ENCODE peak calls at places on chromosomes 7 and 10, in four cellular contexts. J is amniotic stem cell, X is NCI-H524, W is posterior cingulate gyrus. Z is an unnamed sample.

GRCh38 chr7:7566651-7567611 is at the start of gene MIOS:
- DNase-seq in J (peak; percentile 53), X (peak; percentile 11), W (peak; percentile 81), Z (peak; percentile 90)

GRCh38 chr10:133616371-133617130 is 10.0 kb downstream of the FRG2B start:
- DNase-seq in J (no peak), W (no peak), X (no peak), Z (no peak)

GRCh38 chr7:84697506-84697905 is 489.4 kb downstream of the SEMA3D start:
- DNase-seq in X (no peak), W (no peak), J (peak; percentile 21), Z (no peak)

GRCh38 chr7:150874401-150875198 is 22.3 kb downstream of the AOC1 start:
- DNase-seq in X (no peak), J (no peak), W (no peak), Z (no peak)

GRCh38 chr7:6260291-6261183 is 11.9 kb downstream of the CYTH3 start:
- DNase-seq in J (no peak), X (no peak), W (no peak), Z (no peak)

GRCh38 chr7:19203686-19204085 is 58.5 kb upstream of the FERD3L start:
- DNase-seq in W (no peak), J (no peak), X (no peak), Z (no peak)

GRCh38 chr10:25502453-25502852 is 327.7 kb downstream of the GPR158 start:
- DNase-seq in W (no peak), J (no peak), X (no peak), Z (no peak)

GRCh38 chr7:14021069-14021468 is 31.6 kb upstream of the ETV1 start:
- DNase-seq in X (no peak), W (no peak), J (no peak), Z (no peak)

GRCh38 chr10:129962092-129962494 is 2.0 kb downstream of the EBF3 start:
- DNase-seq in X (no peak), W (no peak), J (no peak), Z (peak; percentile 60)

GRCh38 chr7:108492742-108493141 is 33.2 kb downstream of the PNPLA8 start:
- DNase-seq in X (no peak), W (no peak), J (no peak), Z (no peak)

GRCh38 chr7:5064391-5065106 is 18.9 kb downstream of the RBAK start:
- DNase-seq in J (no peak), X (no peak), W (no peak), Z (no peak)

GRCh38 chr7:130272456-130273080 is 5.9 kb downstream of the CPA2 start:
- DNase-seq in W (no peak), X (peak; percentile 65), J (no peak), Z (no peak)

GRCh38 chr10:101925027-101925426 is 81.4 kb upstream of the KCNIP2 start:
- DNase-seq in X (no peak), J (no peak), W (no peak), Z (no peak)

GRCh38 chr10:66836057-66836456 is 89.8 kb upstream of the LRRTM3 start:
- DNase-seq in J (peak; percentile 35), X (no peak), W (no peak), Z (no peak)

GRCh38 chr10:123634221-123634620 is 31.9 kb upstream of the GPR26 start:
- DNase-seq in X (no peak), J (no peak), W (no peak), Z (no peak)

GRCh38 chr10:14723052-14723689 is 51.5 kb downstream of the FAM107B start:
- DNase-seq in J (no peak), X (no peak), W (no peak), Z (no peak)

GRCh38 chr7:143395187-143396149 is 13.2 kb downstream of the EPHA1 start:
- DNase-seq in W (no peak), J (no peak), X (no peak), Z (no peak)

GRCh38 chr10:78215645-78216044 is 182.0 kb downstream of the RPS24 start:
- DNase-seq in X (no peak), J (no peak), W (peak; percentile 73), Z (peak; percentile 89)

GRCh38 chr10:102588875-102589274 is 55.4 kb upstream of the TRIM8 start:
- DNase-seq in X (no peak), W (no peak), J (no peak), Z (no peak)

GRCh38 chr10:98312349-98312748 is 44.4 kb upstream of the LOXL4 start:
- DNase-seq in J (no peak), X (no peak), W (no peak), Z (no peak)

GRCh38 chr7:23058412-23059096 is 44.6 kb upstream of the HYCC1 start:
- DNase-seq in W (no peak), J (no peak), X (no peak), Z (no peak)

GRCh38 chr7:150879345-150879744 is 27.0 kb downstream of the AOC1 start:
- DNase-seq in J (no peak), W (no peak), X (no peak), Z (no peak)

GRCh38 chr10:31756131-31757119 is 172.2 kb downstream of the ARHGAP12 start:
- DNase-seq in X (no peak), W (no peak), J (no peak), Z (no peak)

GRCh38 chr10:71531485-71532446 is 135.0 kb downstream of the CDH23 start:
- DNase-seq in X (peak; percentile 18), W (no peak), J (no peak), Z (no peak)

GRCh38 chr10:16902606-16903005 is 85.4 kb upstream of the RSU1 start:
- DNase-seq in J (no peak), W (no peak), X (no peak), Z (no peak)

GRCh38 chr7:75967573-75967997 is 26.8 kb downstream of the TMEM120A start:
- DNase-seq in J (no peak), W (no peak), X (no peak), Z (no peak)

GRCh38 chr7:2044883-2045471 is 187.8 kb downstream of the MAD1L1 start:
- DNase-seq in J (no peak), W (peak; percentile 2), X (no peak), Z (peak; percentile 22)

Z was measured in ascending aorta.